ENCODE peak calls at places on chromosome 1, in six cellular contexts. S is cerebellar cortex; A is Karpas-422; E is MCF 10A; D is endodermal cell; R is stimulated activated CD4-positive, alpha-beta T cell treated with anti-CD3 and anti-CD28 coated beads, Interleukin-1b, Interleukin-23, amount 100 ng/mL, for 24 hours. Y is an unnamed sample.

GRCh38 chr1:113991467-113991997 is 12.3 kb downstream of the OLFML3 start:
- DNase-seq in R (no peak), E (no peak), S (no peak), A (peak), D (no peak), Y (no peak)

GRCh38 chr1:54811739-54812655 is 10.9 kb upstream of the TTC22 start:
- DNase-seq in R (no peak), A (no peak), S (no peak), E (no peak), D (peak), Y (peak)

GRCh38 chr1:103106426-103107321 is 1.6 kb downstream of the COL11A1 start:
- DNase-seq in D (peak), R (no peak), E (peak), S (peak), A (peak), Y (peak)

GRCh38 chr1:246425895-246426294 is 81.2 kb downstream of the SMYD3 start:
- DNase-seq in S (no peak), A (no peak), E (no peak), R (no peak), D (no peak), Y (no peak)

GRCh38 chr1:39952359-39953110 is 2.4 kb upstream of the MFSD2A start:
- DNase-seq in D (no peak), A (no peak), E (no peak), S (no peak), R (no peak), Y (peak)

GRCh38 chr1:97571760-97572159 is 349.1 kb downstream of the DPYD start:
- DNase-seq in R (no peak), S (no peak), D (no peak), A (no peak), E (no peak), Y (no peak)

GRCh38 chr1:62924983-62925790 is 141.3 kb downstream of the ATG4C start:
- DNase-seq in E (no peak), R (no peak), D (no peak), A (no peak), S (no peak), Y (no peak)

GRCh38 chr1:236535190-236535589 is 11.4 kb downstream of the LGALS8 start:
- DNase-seq in E (no peak), D (no peak), A (no peak), R (no peak), S (no peak), Y (no peak)

GRCh38 chr1:234925440-234926251 is 203.0 kb downstream of the TOMM20 start:
- DNase-seq in R (no peak), E (peak), D (peak), A (no peak), S (peak), Y (peak)

GRCh38 chr1:171563675-171564074 is 58.4 kb upstream of the MYOCOS start:
- DNase-seq in E (no peak), D (no peak), A (no peak), R (no peak), S (no peak), Y (no peak)

Y was measured in islet precursor cell.